ENCODE peak calls at places on chromosomes 12 and 14, in four cellular contexts. I is HTR-8/SVneo; Q is stimulated activated effector memory CD8-positive, alpha-beta T cell treated with anti-CD3 and anti-CD28 coated beads, Interleukin-12 subunit alpha, Interleukin-12 subunit beta, amount 100 ng/mL, for 72 hours; M is mammary epithelial cell. K is an unnamed sample.
A peak's percentile ranks its signal among the peaks of the same experiment; 100 is the strongest.

GRCh38 chr14:103015426-103015825 is 41.9 kb downstream of the CDC42BPB start:
- DNase-seq in I (no peak), Q (no peak), M (no peak), K (no peak)

GRCh38 chr12:79763748-79764452 is 73.1 kb upstream of the PAWR start:
- DNase-seq in I (no peak), Q (no peak), M (no peak), K (no peak)

GRCh38 chr12:114774181-114774580 is 90.2 kb upstream of the TBX3 start:
- DNase-seq in I (peak; percentile 67), Q (no peak), M (no peak), K (no peak)

GRCh38 chr14:77856930-77857329 is 57.0 kb downstream of the ADCK1 start:
- DNase-seq in I (no peak), Q (no peak), M (no peak), K (no peak)

GRCh38 chr12:109134186-109134917 is 18.0 kb downstream of the ACACB start:
- DNase-seq in I (peak; percentile 49), Q (no peak), M (peak; percentile 3), K (peak; percentile 3)

GRCh38 chr12:64039285-64039871 is 182.7 kb downstream of the KICS2 start:
- DNase-seq in I (no peak), Q (no peak), M (peak; percentile 52), K (peak; percentile 47)

GRCh38 chr12:122051231-122051876 is 27.2 kb upstream of the MLXIP start:
- DNase-seq in I (no peak), Q (no peak), M (no peak), K (no peak)

GRCh38 chr14:68384335-68384734 is 408.5 kb downstream of the ZFP36L1 start:
- DNase-seq in I (no peak), Q (no peak), M (no peak), K (peak; percentile 28)

GRCh38 chr14:61222388-61222787 is 58.8 kb downstream of the TMEM30B start:
- DNase-seq in I (no peak), Q (no peak), M (no peak), K (peak; percentile 78)

GRCh38 chr12:22491034-22491433 is 53.3 kb downstream of the C2CD5 start:
- DNase-seq in I (no peak), Q (no peak), M (no peak), K (no peak)

GRCh38 chr12:102433304-102433703 is 47.1 kb downstream of the IGF1 start:
- DNase-seq in I (no peak), Q (no peak), M (no peak), K (no peak)

GRCh38 chr12:3998968-3999792 is 126.0 kb upstream of the PARP11 start:
- DNase-seq in I (no peak), Q (no peak), M (peak; percentile 96), K (peak; percentile 92)

GRCh38 chr12:49748800-49749199 is 7.4 kb downstream of the TMBIM6 start:
- DNase-seq in I (no peak), Q (no peak), M (no peak), K (no peak)

GRCh38 chr14:67817750-67818438 is 1.5 kb upstream of the ZFYVE26 start:
- DNase-seq in I (no peak), Q (no peak), M (no peak), K (no peak)

GRCh38 chr12:52086366-52086765 is 6.9 kb downstream of the SMIM41 start:
- DNase-seq in I (no peak), Q (no peak), M (no peak), K (no peak)

GRCh38 chr12:78963439-78964222 is 99.1 kb downstream of the SYT1 start:
- DNase-seq in I (no peak), Q (no peak), M (peak; percentile 81), K (peak; percentile 68)

GRCh38 chr12:21169878-21170472 is 39.0 kb downstream of the SLCO1B1 start:
- DNase-seq in I (peak; percentile 3), Q (peak; percentile 63), M (peak; percentile 8), K (peak; percentile 60)

GRCh38 chr12:115785548-115785947 is 491.9 kb downstream of the MED13L start:
- DNase-seq in I (no peak), Q (no peak), M (no peak), K (no peak)

GRCh38 chr12:57089259-57090245 is 638 bp downstream of the NAB2 start:
- DNase-seq in I (peak; percentile 50), Q (peak; percentile 80), M (peak; percentile 51), K (peak; percentile 42)

GRCh38 chr14:22535916-22536315 is 53.1 kb downstream of the DAD1 start:
- DNase-seq in I (no peak), Q (no peak), M (no peak), K (no peak)

GRCh38 chr12:106301611-106302321 is 767 bp upstream of the TCP11L2 start:
- DNase-seq in I (peak; percentile 27), Q (peak; percentile 74), M (peak; percentile 65), K (peak; percentile 73)

GRCh38 chr12:3468329-3468728 is 22.7 kb upstream of the PRMT8 start:
- DNase-seq in I (no peak), Q (no peak), M (no peak), K (no peak)

GRCh38 chr14:20548414-20549158 is 12.3 kb downstream of the RNASE9 start:
- DNase-seq in I (no peak), Q (no peak), M (no peak), K (no peak)

GRCh38 chr12:30719060-30719459 is 23.4 kb upstream of the IPO8 start:
- DNase-seq in I (peak; percentile 74), Q (no peak), M (peak; percentile 14), K (peak; percentile 39)

GRCh38 chr12:23238190-23238589 is 613.2 kb downstream of the ETNK1 start:
- DNase-seq in I (no peak), Q (no peak), M (no peak), K (no peak)

GRCh38 chr12:10557766-10558165 is 52.1 kb downstream of the EIF2S3B start:
- DNase-seq in I (no peak), Q (no peak), M (peak; percentile 65), K (peak; percentile 69)

GRCh38 chr14:104423715-104424405 is 155.7 kb upstream of the C14orf180 start:
- DNase-seq in I (no peak), Q (peak; percentile 35), M (no peak), K (no peak)

GRCh38 chr12:120650249-120650690 is 9.8 kb downstream of the CABP1 start:
- DNase-seq in I (no peak), Q (no peak), M (no peak), K (no peak)

GRCh38 chr12:2640709-2641108 is 154.1 kb upstream of the FKBP4 start:
- DNase-seq in I (peak; percentile 96), Q (no peak), M (peak; percentile 91), K (peak; percentile 61)

GRCh38 chr14:61203059-61203753 is 77.9 kb downstream of the TMEM30B start:
- DNase-seq in I (peak; percentile 56), Q (no peak), M (no peak), K (no peak)

K was measured in epithelial cell of esophagus.